ENCODE peak calls at places on chromosomes 11 and 22, in four cellular contexts. Z is right lobe of liver, H is tibial artery, A is PC-3. D is an unnamed sample. For H3K4me1, the result is how much of the 10 kb centered on the place peaks cover.

GRCh38 chr11:67584881-67585873 is 1.6 kb downstream of the GSTP1 start:
- DNase-seq in Z (no peak), H (no peak), A (no peak), D (no peak)

GRCh38 chr11:122367809-122368231 is 251.8 kb upstream of the BLID start:
- DNase-seq in Z (peak), H (no peak), A (no peak), D (peak)

GRCh38 chr22:28222976-28223375 is 303.9 kb upstream of the PITPNB start:
- DNase-seq in A (no peak), H (no peak), Z (no peak), D (no peak)

GRCh38 chr11:3826721-3827120 is 14.0 kb downstream of the RHOG start:
- DNase-seq in H (no peak), Z (no peak), A (no peak), D (no peak)

GRCh38 chr22:48888466-48889208 is 939.0 kb downstream of the BRD1 start:
- DNase-seq in Z (peak), A (no peak), H (peak), D (no peak)

GRCh38 chr11:58505849-58506248 is 2.1 kb downstream of the OR5B21 start:
- DNase-seq in H (no peak), A (no peak), Z (no peak), D (no peak)

GRCh38 chr11:77761481-77761880 is 59.0 kb downstream of the RSF1 start:
- DNase-seq in Z (no peak), H (no peak), A (no peak), D (no peak)

GRCh38 chr11:110478410-110478809 is 48.7 kb downstream of the FDX1 start:
- DNase-seq in A (no peak), H (no peak), Z (no peak), D (no peak)

GRCh38 chr11:124041254-124041653 is at the start of gene OR10G7:
- DNase-seq in H (no peak), Z (no peak), A (no peak), D (no peak)

GRCh38 chr11:125376117-125376516 is 119.9 kb downstream of the FEZ1 start:
- DNase-seq in A (no peak), H (peak), Z (no peak), D (no peak)

GRCh38 chr11:85913486-85913885 is 58.3 kb downstream of the CCDC83 start:
- DNase-seq in Z (no peak), A (no peak), H (no peak), D (no peak)

GRCh38 chr11:969651-970205 is 44.1 kb downstream of the AP2A2 start:
- DNase-seq in H (no peak), A (no peak), Z (no peak), D (no peak)

GRCh38 chr11:120432056-120433018 is 79.2 kb upstream of the GRIK4 start:
- DNase-seq in H (no peak), A (peak), Z (no peak), D (peak)

GRCh38 chr11:2912498-2912897 is 16.7 kb downstream of the PHLDA2 start:
- DNase-seq in H (no peak), Z (no peak), A (peak), D (peak)

GRCh38 chr22:41217553-41218157 is 12.5 kb downstream of the L3MBTL2 start:
- DNase-seq in H (no peak), Z (no peak), A (no peak), D (peak)

GRCh38 chr11:103601230-103601846 is 435.1 kb upstream of the DDI1 start:
- DNase-seq in A (peak), Z (no peak), H (no peak), D (no peak)

GRCh38 chr11:117076941-117077659 is 21.1 kb downstream of the SIK3 start:
- DNase-seq in A (no peak), H (no peak), Z (no peak), D (no peak)

GRCh38 chr22:26428515-26429457 is at the start of gene ASPHD2:
- DNase-seq in H (no peak), A (peak), Z (peak), D (peak)

GRCh38 chr11:17533782-17534415 is 10.3 kb downstream of the USH1C start:
- DNase-seq in H (no peak), A (no peak), Z (no peak), D (no peak)
- H3K4me1 ChIP-seq in H (under half), A (under half), Z (under half), D (under half)

DNA sequence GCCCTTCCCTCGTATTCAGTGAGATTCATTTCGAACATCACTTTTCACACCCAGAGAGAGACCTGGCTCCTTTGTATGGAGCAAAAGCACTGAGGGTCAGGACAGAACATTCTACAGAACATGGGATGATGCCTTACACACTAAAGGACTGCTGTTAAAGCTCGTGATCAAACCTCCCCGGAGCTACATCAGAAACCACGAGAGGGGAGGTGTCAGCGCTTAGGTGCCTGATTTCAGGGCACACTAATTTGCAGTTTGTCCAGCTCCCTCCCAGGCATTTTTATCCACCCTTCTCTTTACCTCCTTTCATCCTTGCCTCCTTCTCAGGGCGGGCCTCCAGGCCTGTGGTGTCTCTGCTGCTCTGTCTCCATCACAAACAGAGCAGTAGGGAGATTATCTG is 127.5 kb downstream of the VPREB1 start:
- DNase-seq in H (no peak), A (no peak), Z (no peak), D (no peak)
- H3K27ac ChIP-seq in H (no peak), A (no peak), Z (no peak), D (no peak)

GRCh38 chr11:21142007-21142406 is 472.6 kb downstream of the NELL1 start:
- DNase-seq in A (no peak), H (no peak), Z (no peak), D (peak)

GRCh38 chr11:21132146-21132720 is 462.8 kb downstream of the NELL1 start:
- DNase-seq in A (no peak), Z (no peak), H (no peak), D (no peak)

GRCh38 chr11:21133722-21134121 is 464.3 kb downstream of the NELL1 start:
- DNase-seq in A (no peak), Z (no peak), H (no peak), D (no peak)

GRCh38 chr11:21133244-21133643 is 463.9 kb downstream of the NELL1 start:
- DNase-seq in Z (no peak), H (no peak), A (no peak), D (no peak)

GRCh38 chr11:21137813-21138212 is 468.4 kb downstream of the NELL1 start:
- DNase-seq in Z (no peak), H (no peak), A (no peak), D (no peak)
- H3K4me1 ChIP-seq in Z (under half), H (under half), A (under half), D (under half)

GRCh38 chr11:65773784-65774411 is 6.9 kb downstream of the AP5B1 start:
- DNase-seq in H (no peak), Z (no peak), A (no peak), D (no peak)
- H3K27ac ChIP-seq in H (no peak), Z (no peak), A (no peak), D (no peak)

GRCh38 chr11:12469451-12469850 is 92.1 kb downstream of the PARVA start:
- DNase-seq in A (no peak), H (no peak), Z (no peak), D (no peak)
- H3K4me1 ChIP-seq in A (under half), H (under half), Z (under half), D (under half)

GRCh38 chr11:19627566-19627965 is 85.1 kb upstream of the NAV2 start:
- DNase-seq in H (no peak), A (no peak), Z (no peak), D (no peak)
- H3K27ac ChIP-seq in H (peak), A (peak), Z (no peak), D (no peak)

GRCh38 chr22:46439111-46439510 is 98.3 kb downstream of the CELSR1 start:
- DNase-seq in H (no peak), A (no peak), Z (no peak), D (no peak)
- H3K4me1 ChIP-seq in H (under half), A (under half), Z (under half), D (under half)

GRCh38 chr11:26948881-26949280 is 45.0 kb upstream of the FIBIN start:
- DNase-seq in Z (no peak), A (no peak), H (no peak), D (no peak)

GRCh38 chr11:26947904-26948639 is 45.8 kb upstream of the FIBIN start:
- DNase-seq in H (no peak), Z (no peak), A (no peak), D (peak)

GRCh38 chr11:26951849-26952515 is 41.9 kb upstream of the FIBIN start:
- DNase-seq in Z (no peak), A (no peak), H (no peak), D (no peak)

GRCh38 chr11:26949846-26950245 is 44.1 kb upstream of the FIBIN start:
- DNase-seq in H (no peak), A (no peak), Z (no peak), D (no peak)

DNA sequence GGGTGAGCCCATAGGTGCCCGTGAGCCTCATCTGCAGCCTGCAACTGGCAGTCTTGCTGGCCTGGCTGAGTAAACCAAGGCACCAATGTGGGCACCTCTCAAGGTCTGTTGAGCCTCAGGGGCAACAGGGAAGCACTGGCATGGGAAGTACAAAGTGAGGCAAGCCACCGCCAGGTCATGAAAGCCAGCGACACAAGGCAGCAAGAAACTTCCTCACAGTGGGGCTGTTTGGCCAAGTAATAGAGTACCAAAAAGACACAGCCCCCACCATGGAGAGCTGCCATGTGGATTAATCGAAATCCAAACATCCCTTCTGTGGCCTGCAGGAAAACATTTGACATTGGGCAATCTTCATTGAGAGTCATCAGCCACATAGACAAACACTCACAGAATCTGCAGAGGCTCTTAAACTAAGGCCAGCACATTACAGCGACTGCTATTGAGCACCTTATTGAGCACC is 43.6 kb upstream of the FIBIN start:
- DNase-seq in A (no peak), H (no peak), Z (peak), D (no peak)
- H3K27ac ChIP-seq in A (no peak), H (peak), Z (peak), D (no peak)

GRCh38 chr11:11988099-11988651 is 20.3 kb downstream of the DKK3 start:
- DNase-seq in H (no peak), Z (no peak), A (peak), D (peak)

GRCh38 chr11:11984563-11984962 is 23.9 kb downstream of the DKK3 start:
- DNase-seq in H (no peak), A (no peak), Z (no peak), D (no peak)

GRCh38 chr11:11987503-11988022 is 20.9 kb downstream of the DKK3 start:
- DNase-seq in H (no peak), Z (no peak), A (peak), D (no peak)

GRCh38 chr11:11985016-11985715 is 23.3 kb downstream of the DKK3 start:
- DNase-seq in Z (no peak), A (peak), H (no peak), D (no peak)

DNA sequence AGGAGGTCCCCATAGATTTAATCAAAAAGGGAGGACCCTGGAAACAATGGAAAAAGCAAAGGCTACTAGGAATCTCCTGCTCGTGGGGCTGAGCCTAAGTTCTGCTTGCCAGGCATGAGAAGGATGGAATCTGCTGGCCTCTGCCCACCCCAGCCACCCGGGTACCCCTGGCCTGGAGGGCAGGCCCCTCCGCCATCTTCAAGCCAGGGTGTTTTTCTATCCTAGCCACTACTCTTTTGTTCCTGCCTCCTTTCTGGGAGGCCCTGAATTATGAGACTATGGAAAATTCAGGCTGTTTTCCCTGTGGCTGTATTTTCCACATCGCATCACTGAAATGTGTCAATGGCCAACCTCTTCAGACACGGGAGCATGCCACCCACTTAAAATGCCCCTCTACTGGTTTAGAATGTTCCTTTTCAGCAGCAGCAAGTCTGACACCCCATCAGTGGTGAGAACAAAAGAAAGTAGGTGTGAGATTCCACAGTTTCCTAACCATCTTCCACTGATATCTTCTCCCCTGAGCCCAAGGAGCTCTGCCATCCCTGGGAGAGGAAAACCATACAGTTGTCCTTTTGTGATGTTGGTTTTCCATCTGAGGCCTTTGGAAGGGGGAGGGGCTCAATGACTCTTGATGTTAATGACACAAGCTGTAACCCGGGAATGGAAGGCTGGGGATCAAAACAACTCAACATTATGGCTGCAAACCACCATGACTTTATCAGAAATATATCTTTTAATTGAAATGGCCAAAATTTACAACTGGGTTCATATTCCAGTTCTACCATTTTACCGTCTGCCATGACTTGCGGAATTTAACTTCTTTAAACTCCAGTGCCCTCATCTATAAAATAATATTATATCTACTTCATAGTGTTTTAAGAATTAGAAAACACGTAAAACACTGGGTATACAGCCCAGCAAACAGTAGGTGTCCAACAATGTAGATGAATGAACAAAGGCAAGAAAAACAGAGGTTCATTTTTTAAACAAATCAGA is 22.2 kb downstream of the DKK3 start:
- DNase-seq in Z (no peak), H (no peak), A (no peak), D (no peak)
- H3K4me1 ChIP-seq in Z (under half), H (under half), A (under half), D (under half)

DNA sequence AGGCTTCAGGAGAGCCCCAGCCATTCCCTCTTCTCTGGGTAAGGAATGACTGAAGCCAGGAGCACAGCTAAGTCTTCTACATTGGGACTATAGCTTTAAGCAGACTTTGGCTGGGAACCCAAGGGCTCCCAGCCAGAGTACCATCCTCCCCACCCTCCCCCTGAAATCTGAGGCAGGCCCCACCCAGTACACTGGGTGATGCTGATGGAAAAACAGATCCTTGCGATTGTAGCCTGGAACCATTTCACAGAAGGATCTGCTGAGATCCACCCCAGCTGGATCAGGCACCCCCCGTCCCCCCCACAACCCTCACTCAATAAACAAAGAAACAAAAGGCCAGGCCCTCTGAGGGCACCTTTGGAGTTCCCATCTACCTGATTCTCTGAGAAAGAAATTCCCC is 39.8 kb downstream of the IL18BP start:
- DNase-seq in A (peak), Z (no peak), H (peak), D (no peak)
- H3K27ac ChIP-seq in A (no peak), Z (peak), H (peak), D (no peak)

D was measured in foreskin keratinocyte.